ENCODE peak calls at places on chromosome 17, in seven cellular contexts. One of them, this sample, is unnamed.

GRCh38 chr17:42525221-42525620 is 10.8 kb upstream of the NAGLU start:
- DNase-seq in BE2C: no peak
- DNase-seq in foreskin fibroblast: peak; percentile 63
- DNase-seq in Caco-2: no peak
- DNase-seq in cardiac fibroblast: no peak
- DNase-seq in psoas muscle: no peak
- DNase-seq in retinal pigment epithelial cell: no peak
- DNase-seq in this sample: peak; percentile 9

GRCh38 chr17:58174871-58175270 is 8.1 kb downstream of the OR4D2 start:
- DNase-seq in BE2C: no peak
- DNase-seq in foreskin fibroblast: no peak
- DNase-seq in Caco-2: no peak
- DNase-seq in cardiac fibroblast: no peak
- DNase-seq in psoas muscle: no peak
- DNase-seq in retinal pigment epithelial cell: no peak
- DNase-seq in this sample: no peak

GRCh38 chr17:36601303-36602029 is at the start of gene MRM1:
- DNase-seq in BE2C: peak; percentile 97
- DNase-seq in foreskin fibroblast: peak; percentile 98
- DNase-seq in Caco-2: peak; percentile 97
- DNase-seq in cardiac fibroblast: peak; percentile 92
- DNase-seq in psoas muscle: peak; percentile 98
- DNase-seq in retinal pigment epithelial cell: peak; percentile 51
- DNase-seq in this sample: no peak

GRCh38 chr17:59914274-59914854 is 21.4 kb downstream of the RPS6KB1 start:
- DNase-seq in BE2C: peak; percentile 25
- DNase-seq in foreskin fibroblast: peak; percentile 67
- DNase-seq in Caco-2: no peak
- DNase-seq in cardiac fibroblast: peak; percentile 63
- DNase-seq in psoas muscle: no peak
- DNase-seq in retinal pigment epithelial cell: no peak
- DNase-seq in this sample: no peak

GRCh38 chr17:61405047-61405685 is 5.5 kb downstream of the TBX2 start:
- DNase-seq in BE2C: peak; percentile 11
- DNase-seq in foreskin fibroblast: peak; percentile 47
- DNase-seq in Caco-2: no peak
- DNase-seq in cardiac fibroblast: no peak
- DNase-seq in psoas muscle: peak; percentile 41
- DNase-seq in retinal pigment epithelial cell: no peak
- DNase-seq in this sample: peak; percentile 92

GRCh38 chr17:82985973-82986372 is 93.4 kb upstream of the METRNL start:
- DNase-seq in BE2C: peak; percentile 39
- DNase-seq in foreskin fibroblast: peak; percentile 56
- DNase-seq in Caco-2: no peak
- DNase-seq in cardiac fibroblast: peak; percentile 18
- DNase-seq in psoas muscle: no peak
- DNase-seq in retinal pigment epithelial cell: no peak
- DNase-seq in this sample: no peak

GRCh38 chr17:82520041-82520910 is 744 bp downstream of the FOXK2 start:
- DNase-seq in BE2C: peak; percentile 40
- DNase-seq in foreskin fibroblast: peak; percentile 46
- DNase-seq in Caco-2: no peak
- DNase-seq in cardiac fibroblast: peak; percentile 32
- DNase-seq in psoas muscle: peak; percentile 68
- DNase-seq in retinal pigment epithelial cell: no peak
- DNase-seq in this sample: no peak

GRCh38 chr17:31095239-31096105 is 695 bp downstream of the NF1 start:
- DNase-seq in BE2C: peak; percentile 38
- DNase-seq in foreskin fibroblast: peak; percentile 61
- DNase-seq in Caco-2: peak; percentile 76
- DNase-seq in cardiac fibroblast: peak; percentile 58
- DNase-seq in psoas muscle: peak; percentile 72
- DNase-seq in retinal pigment epithelial cell: no peak
- DNase-seq in this sample: no peak

GRCh38 chr17:57368637-57369336 is 112.5 kb downstream of the MSI2 start:
- DNase-seq in BE2C: no peak
- DNase-seq in foreskin fibroblast: no peak
- DNase-seq in Caco-2: no peak
- DNase-seq in cardiac fibroblast: no peak
- DNase-seq in psoas muscle: no peak
- DNase-seq in retinal pigment epithelial cell: no peak
- DNase-seq in this sample: no peak

GRCh38 chr17:42287305-42288077 is 807 bp upstream of the STAT5A start:
- DNase-seq in BE2C: no peak
- DNase-seq in foreskin fibroblast: peak; percentile 77
- DNase-seq in Caco-2: peak; percentile 31
- DNase-seq in cardiac fibroblast: peak; percentile 74
- DNase-seq in psoas muscle: peak; percentile 73
- DNase-seq in retinal pigment epithelial cell: no peak
- DNase-seq in this sample: peak; percentile 82

GRCh38 chr17:74744714-74745547 is 3.5 kb upstream of the NHERF1 start:
- DNase-seq in BE2C: peak; percentile 75
- DNase-seq in foreskin fibroblast: peak; percentile 89
- DNase-seq in Caco-2: peak; percentile 83
- DNase-seq in cardiac fibroblast: peak; percentile 73
- DNase-seq in psoas muscle: peak; percentile 92
- DNase-seq in retinal pigment epithelial cell: no peak
- DNase-seq in this sample: no peak

GRCh38 chr17:51995797-51996403 is 162.6 kb downstream of the CA10 start:
- DNase-seq in BE2C: no peak
- DNase-seq in foreskin fibroblast: no peak
- DNase-seq in Caco-2: no peak
- DNase-seq in cardiac fibroblast: no peak
- DNase-seq in psoas muscle: no peak
- DNase-seq in retinal pigment epithelial cell: no peak
- DNase-seq in this sample: no peak

GRCh38 chr17:17698869-17699351 is 17.7 kb downstream of the RAI1 start:
- DNase-seq in BE2C: no peak
- DNase-seq in foreskin fibroblast: peak; percentile 54
- DNase-seq in Caco-2: no peak
- DNase-seq in cardiac fibroblast: peak; percentile 29
- DNase-seq in psoas muscle: peak; percentile 64
- DNase-seq in retinal pigment epithelial cell: no peak
- DNase-seq in this sample: no peak

GRCh38 chr17:55764610-55765009 is 13.8 kb downstream of the PCTP start:
- DNase-seq in BE2C: no peak
- DNase-seq in foreskin fibroblast: no peak
- DNase-seq in Caco-2: no peak
- DNase-seq in cardiac fibroblast: no peak
- DNase-seq in psoas muscle: no peak
- DNase-seq in retinal pigment epithelial cell: no peak
- DNase-seq in this sample: no peak

GRCh38 chr17:42779304-42779941 is 987 bp upstream of the WNK4 start:
- DNase-seq in BE2C: no peak
- DNase-seq in foreskin fibroblast: no peak
- DNase-seq in Caco-2: no peak
- DNase-seq in cardiac fibroblast: no peak
- DNase-seq in psoas muscle: no peak
- DNase-seq in retinal pigment epithelial cell: no peak
- DNase-seq in this sample: no peak

GRCh38 chr17:10193632-10194031 is 4.8 kb downstream of the GAS7 start:
- DNase-seq in BE2C: no peak
- DNase-seq in foreskin fibroblast: no peak
- DNase-seq in Caco-2: no peak
- DNase-seq in cardiac fibroblast: no peak
- DNase-seq in psoas muscle: no peak
- DNase-seq in retinal pigment epithelial cell: no peak
- DNase-seq in this sample: no peak

GRCh38 chr17:79188048-79188447 is 113.4 kb downstream of the ENGASE start:
- DNase-seq in BE2C: peak; percentile 55
- DNase-seq in foreskin fibroblast: peak; percentile 45
- DNase-seq in Caco-2: no peak
- DNase-seq in cardiac fibroblast: no peak
- DNase-seq in psoas muscle: no peak
- DNase-seq in retinal pigment epithelial cell: no peak
- DNase-seq in this sample: no peak

GRCh38 chr17:11991461-11991860 is 5.8 kb downstream of the ZNF18 start:
- DNase-seq in BE2C: no peak
- DNase-seq in foreskin fibroblast: no peak
- DNase-seq in Caco-2: no peak
- DNase-seq in cardiac fibroblast: no peak
- DNase-seq in psoas muscle: no peak
- DNase-seq in retinal pigment epithelial cell: no peak
- DNase-seq in this sample: no peak

GRCh38 chr17:4594406-4595349 is 10.3 kb downstream of the SMTNL2 start:
- DNase-seq in BE2C: no peak
- DNase-seq in foreskin fibroblast: no peak
- DNase-seq in Caco-2: no peak
- DNase-seq in cardiac fibroblast: no peak
- DNase-seq in psoas muscle: peak; percentile 75
- DNase-seq in retinal pigment epithelial cell: no peak
- DNase-seq in this sample: no peak

GRCh38 chr17:68457168-68457538 is at the start of gene WIPI1:
- DNase-seq in BE2C: no peak
- DNase-seq in foreskin fibroblast: no peak
- DNase-seq in Caco-2: peak; percentile 68
- DNase-seq in cardiac fibroblast: no peak
- DNase-seq in psoas muscle: peak; percentile 82
- DNase-seq in retinal pigment epithelial cell: no peak
- DNase-seq in this sample: no peak

GRCh38 chr17:57277923-57278604 is 21.7 kb downstream of the MSI2 start:
- DNase-seq in BE2C: no peak
- DNase-seq in foreskin fibroblast: no peak
- DNase-seq in Caco-2: no peak
- DNase-seq in cardiac fibroblast: no peak
- DNase-seq in psoas muscle: no peak
- DNase-seq in retinal pigment epithelial cell: no peak
- DNase-seq in this sample: no peak

GRCh38 chr17:63270610-63271009 is 175.5 kb downstream of the CYB561 start:
- DNase-seq in BE2C: no peak
- DNase-seq in foreskin fibroblast: no peak
- DNase-seq in Caco-2: no peak
- DNase-seq in cardiac fibroblast: no peak
- DNase-seq in psoas muscle: no peak
- DNase-seq in retinal pigment epithelial cell: no peak
- DNase-seq in this sample: no peak

GRCh38 chr17:38587956-38588771 is 17.6 kb downstream of the SRCIN1 start:
- DNase-seq in BE2C: peak; percentile 41
- DNase-seq in foreskin fibroblast: no peak
- DNase-seq in Caco-2: no peak
- DNase-seq in cardiac fibroblast: no peak
- DNase-seq in psoas muscle: no peak
- DNase-seq in retinal pigment epithelial cell: no peak
- DNase-seq in this sample: no peak

GRCh38 chr17:15386083-15386482 is 44.7 kb upstream of the TEKT3 start:
- DNase-seq in BE2C: no peak
- DNase-seq in foreskin fibroblast: no peak
- DNase-seq in Caco-2: no peak
- DNase-seq in cardiac fibroblast: no peak
- DNase-seq in psoas muscle: no peak
- DNase-seq in retinal pigment epithelial cell: no peak
- DNase-seq in this sample: no peak

GRCh38 chr17:5958850-5959249 is 111.3 kb upstream of the WSCD1 start:
- DNase-seq in BE2C: no peak
- DNase-seq in foreskin fibroblast: no peak
- DNase-seq in Caco-2: no peak
- DNase-seq in cardiac fibroblast: no peak
- DNase-seq in psoas muscle: no peak
- DNase-seq in retinal pigment epithelial cell: no peak
- DNase-seq in this sample: no peak

GRCh38 chr17:6435968-6436367 is 1.0 kb upstream of the AIPL1 start:
- DNase-seq in BE2C: peak; percentile 59
- DNase-seq in foreskin fibroblast: peak; percentile 85
- DNase-seq in Caco-2: peak; percentile 47
- DNase-seq in cardiac fibroblast: peak; percentile 75
- DNase-seq in psoas muscle: peak; percentile 73
- DNase-seq in retinal pigment epithelial cell: no peak
- DNase-seq in this sample: no peak

GRCh38 chr17:8226536-8227237 is 16.3 kb upstream of the AURKB start:
- DNase-seq in BE2C: peak; percentile 66
- DNase-seq in foreskin fibroblast: peak; percentile 93
- DNase-seq in Caco-2: peak; percentile 77
- DNase-seq in cardiac fibroblast: peak; percentile 94
- DNase-seq in psoas muscle: peak; percentile 82
- DNase-seq in retinal pigment epithelial cell: peak; percentile 75
- DNase-seq in this sample: no peak
- TF ChIP-seq CTCF in BE2C: no peak
- TF ChIP-seq CTCF in foreskin fibroblast: no peak
- TF ChIP-seq CTCF in Caco-2: no peak
- TF ChIP-seq CTCF in cardiac fibroblast: no peak
- TF ChIP-seq CTCF in psoas muscle: no peak
- TF ChIP-seq CTCF in retinal pigment epithelial cell: no peak
- TF ChIP-seq CTCF in this sample: no peak

GRCh38 chr17:46173153-46173552 is 20.1 kb downstream of the KANSL1 start:
- DNase-seq in BE2C: no peak
- DNase-seq in foreskin fibroblast: no peak
- DNase-seq in Caco-2: no peak
- DNase-seq in cardiac fibroblast: no peak
- DNase-seq in psoas muscle: no peak
- DNase-seq in retinal pigment epithelial cell: no peak
- DNase-seq in this sample: no peak
- TF ChIP-seq CTCF in BE2C: no peak
- TF ChIP-seq CTCF in foreskin fibroblast: no peak
- TF ChIP-seq CTCF in Caco-2: no peak
- TF ChIP-seq CTCF in cardiac fibroblast: no peak
- TF ChIP-seq CTCF in psoas muscle: no peak
- TF ChIP-seq CTCF in retinal pigment epithelial cell: no peak
- TF ChIP-seq CTCF in this sample: no peak

GRCh38 chr17:81510798-81511549 is 1.6 kb downstream of the ACTG1 start:
- DNase-seq in BE2C: peak; percentile 37
- DNase-seq in foreskin fibroblast: peak; percentile 58
- DNase-seq in Caco-2: peak; percentile 46
- DNase-seq in cardiac fibroblast: peak; percentile 49
- DNase-seq in psoas muscle: no peak
- DNase-seq in retinal pigment epithelial cell: no peak
- DNase-seq in this sample: peak; percentile 91
- TF ChIP-seq CTCF in BE2C: no peak
- TF ChIP-seq CTCF in foreskin fibroblast: no peak
- TF ChIP-seq CTCF in Caco-2: no peak
- TF ChIP-seq CTCF in cardiac fibroblast: no peak
- TF ChIP-seq CTCF in psoas muscle: no peak
- TF ChIP-seq CTCF in retinal pigment epithelial cell: no peak
- TF ChIP-seq CTCF in this sample: peak; percentile 32

GRCh38 chr17:1606352-1606985 is 22.2 kb downstream of the SLC43A2 start:
- DNase-seq in BE2C: no peak
- DNase-seq in foreskin fibroblast: no peak
- DNase-seq in Caco-2: no peak
- DNase-seq in cardiac fibroblast: no peak
- DNase-seq in psoas muscle: no peak
- DNase-seq in retinal pigment epithelial cell: no peak
- DNase-seq in this sample: no peak
- TF ChIP-seq CTCF in BE2C: no peak
- TF ChIP-seq CTCF in foreskin fibroblast: no peak
- TF ChIP-seq CTCF in Caco-2: no peak
- TF ChIP-seq CTCF in cardiac fibroblast: no peak
- TF ChIP-seq CTCF in psoas muscle: no peak
- TF ChIP-seq CTCF in retinal pigment epithelial cell: no peak
- TF ChIP-seq CTCF in this sample: no peak